ENCODE peak calls at places on chromosome 1, in five cellular contexts. L, P, T, C and E are unnamed samples.

GRCh38 chr1:62493656-62494055 is 56.8 kb downstream of the USP1 start:
- DNase-seq in L (no peak), P (no peak), T (no peak), C (no peak), E (no peak)

GRCh38 chr1:207327994-207328393 is 6.5 kb downstream of the CD55 start:
- DNase-seq in L (no peak), P (no peak), T (no peak), C (peak), E (peak)

GRCh38 chr1:219397511-219397910 is 215.4 kb downstream of the ZC3H11B start:
- DNase-seq in L (no peak), P (no peak), T (no peak), C (no peak), E (no peak)

GRCh38 chr1:219085082-219085481 is 88.6 kb upstream of the LYPLAL1 start:
- DNase-seq in L (no peak), P (no peak), T (no peak), C (no peak), E (no peak)

GRCh38 chr1:209723761-209724693 is 19.4 kb downstream of the HSD11B1 start:
- DNase-seq in L (no peak), P (no peak), T (no peak), C (no peak), E (no peak)

GRCh38 chr1:165288301-165289120 is 68.0 kb downstream of the LMX1A start:
- DNase-seq in L (no peak), P (no peak), T (no peak), C (no peak), E (no peak)

GRCh38 chr1:41313661-41314131 is 47.5 kb upstream of the FOXO6 start:
- DNase-seq in L (peak), P (no peak), T (no peak), C (peak), E (peak)

GRCh38 chr1:228860911-228861829 is 125.9 kb downstream of the RHOU start:
- DNase-seq in L (no peak), P (no peak), T (no peak), C (no peak), E (no peak)

GRCh38 chr1:156839426-156840109 is 19.3 kb downstream of the INSRR start:
- DNase-seq in L (no peak), P (no peak), T (no peak), C (no peak), E (no peak)

GRCh38 chr1:32151319-32151787 is 28.1 kb upstream of the TXLNA start:
- DNase-seq in L (peak), P (no peak), T (no peak), C (peak), E (no peak)

GRCh38 chr1:17616731-17617279 is 77.3 kb downstream of the ARHGEF10L start:
- DNase-seq in L (no peak), P (no peak), T (no peak), C (no peak), E (no peak)

GRCh38 chr1:56824956-56825355 is 5.8 kb upstream of the FYB2 start:
- DNase-seq in L (no peak), P (no peak), T (no peak), C (no peak), E (no peak)

GRCh38 chr1:1132928-1133750 is 17.2 kb upstream of the C1orf159 start:
- DNase-seq in L (no peak), P (no peak), T (no peak), C (peak), E (peak)

GRCh38 chr1:161733526-161733925 is 12.2 kb downstream of the FCRLB start:
- DNase-seq in L (no peak), P (no peak), T (no peak), C (peak), E (peak)